ENCODE peak calls at places on chromosomes 12 and 14, in four cellular contexts. C, T, V and O are unnamed samples.

GRCh38 chr14:54652188-54652889 is 85.4 kb downstream of the SAMD4A start:
- DNase-seq in C (no peak), T (peak; percentile 85), V (peak; percentile 77), O (peak; percentile 94)

GRCh38 chr14:32417956-32418552 is 89.0 kb downstream of the AKAP6 start:
- DNase-seq in C (no peak), T (no peak), V (peak; percentile 61), O (no peak)

GRCh38 chr14:92528486-92529100 is 15.0 kb downstream of the RIN3 start:
- DNase-seq in C (no peak), T (no peak), V (no peak), O (no peak)

GRCh38 chr14:102592969-102593840 is 756 bp downstream of the RCOR1 start:
- DNase-seq in C (peak; percentile 37), T (peak; percentile 5), V (peak; percentile 73), O (peak; percentile 62)

GRCh38 chr12:89461649-89462612 is 62.7 kb downstream of the GALNT4 start:
- DNase-seq in C (no peak), T (no peak), V (peak; percentile 65), O (no peak)

GRCh38 chr12:2179953-2180736 is 127.4 kb downstream of the CACNA1C start:
- DNase-seq in C (no peak), T (peak; percentile 34), V (no peak), O (peak; percentile 84)

GRCh38 chr12:92890601-92891106 is 38.4 kb downstream of the EEA1 start:
- DNase-seq in C (no peak), T (no peak), V (no peak), O (no peak)

GRCh38 chr12:96493101-96493500 is 3.7 kb downstream of the CFAP54 start:
- DNase-seq in C (no peak), T (no peak), V (no peak), O (no peak)

GRCh38 chr12:74980510-74980909 is 229.1 kb downstream of the KCNC2 start:
- DNase-seq in C (no peak), T (no peak), V (peak; percentile 10), O (no peak)

GRCh38 chr14:70638416-70638815 is 3.3 kb upstream of the TTC9 start:
- DNase-seq in C (no peak), T (no peak), V (no peak), O (no peak)

GRCh38 chr14:95265106-95266094 is 54.3 kb downstream of the CLMN start:
- DNase-seq in C (peak; percentile 55), T (no peak), V (no peak), O (no peak)

GRCh38 chr14:89000007-89000942 is 175.8 kb downstream of the TTC8 start:
- DNase-seq in C (peak; percentile 42), T (no peak), V (no peak), O (no peak)

GRCh38 chr14:39419272-39419671 is 13.0 kb downstream of the FBXO33 start:
- DNase-seq in C (no peak), T (no peak), V (no peak), O (no peak)

GRCh38 chr12:120367252-120367923 is 1.6 kb downstream of the MSI1 start:
- DNase-seq in C (peak; percentile 79), T (no peak), V (peak; percentile 62), O (no peak)

GRCh38 chr12:52086366-52086765 is 6.9 kb downstream of the SMIM41 start:
- DNase-seq in C (no peak), T (no peak), V (no peak), O (no peak)

GRCh38 chr14:95480109-95480886 is 36.2 kb downstream of the SYNE3 start:
- DNase-seq in C (no peak), T (peak; percentile 75), V (no peak), O (peak; percentile 85)

GRCh38 chr14:33432407-33433023 is 493.8 kb downstream of the NPAS3 start:
- DNase-seq in C (peak; percentile 41), T (peak; percentile 24), V (peak; percentile 39), O (no peak)

GRCh38 chr14:49972199-49972671 is 79.4 kb downstream of the ARF6 start:
- DNase-seq in C (peak; percentile 29), T (peak; percentile 60), V (no peak), O (no peak)

GRCh38 chr14:53964249-53964648 is 7.6 kb upstream of the BMP4 start:
- DNase-seq in C (no peak), T (no peak), V (no peak), O (no peak)

GRCh38 chr12:51823875-51824565 is 24.5 kb downstream of the FIGNL2 start:
- DNase-seq in C (peak; percentile 49), T (no peak), V (peak; percentile 70), O (no peak)

GRCh38 chr14:29926701-29927595 is 699 bp downstream of the PRKD1 start:
- DNase-seq in C (peak; percentile 50), T (peak; percentile 30), V (peak; percentile 78), O (peak; percentile 65)

GRCh38 chr12:65685514-65685913 is 138.8 kb upstream of the HMGA2 start:
- DNase-seq in C (no peak), T (no peak), V (peak; percentile 43), O (no peak)

GRCh38 chr14:85088231-85088630 is 441.7 kb upstream of the FLRT2 start:
- DNase-seq in C (no peak), T (peak; percentile 5), V (no peak), O (no peak)

GRCh38 chr14:35196571-35196970 is 74.2 kb downstream of the PRORP start:
- DNase-seq in C (no peak), T (no peak), V (no peak), O (no peak)

GRCh38 chr12:117408161-117408791 is 46.9 kb upstream of the NOS1 start:
- DNase-seq in C (no peak), T (peak; percentile 9), V (peak; percentile 30), O (no peak)

GRCh38 chr14:33563492-33563891 is 387.4 kb downstream of the EGLN3 start:
- DNase-seq in C (no peak), T (no peak), V (no peak), O (no peak)

GRCh38 chr12:93079976-93080375 is 150.9 kb upstream of the EEA1 start:
- DNase-seq in C (no peak), T (no peak), V (no peak), O (no peak)

GRCh38 chr14:38137005-38137404 is 70.7 kb upstream of the SSTR1 start:
- DNase-seq in C (no peak), T (no peak), V (no peak), O (no peak)

GRCh38 chr12:67484788-67485480 is 163.6 kb upstream of the DYRK2 start:
- DNase-seq in C (no peak), T (no peak), V (no peak), O (no peak)

GRCh38 chr14:62329427-62329826 is 567.2 kb downstream of the SNAPC1 start:
- DNase-seq in C (no peak), T (no peak), V (no peak), O (no peak)

GRCh38 chr12:2765608-2766007 is 29.2 kb upstream of the FKBP4 start:
- DNase-seq in C (no peak), T (no peak), V (no peak), O (no peak)

GRCh38 chr12:56271031-56271430 is 4.3 kb downstream of the COQ10A start:
- DNase-seq in C (no peak), T (no peak), V (peak; percentile 89), O (no peak)

GRCh38 chr14:23020143-23021128 is 10.5 kb upstream of the C14orf93 start:
- DNase-seq in C (no peak), T (no peak), V (no peak), O (no peak)

GRCh38 chr14:24238123-24238522 is 4.3 kb downstream of the TINF2 start:
- DNase-seq in C (no peak), T (no peak), V (no peak), O (no peak)

GRCh38 chr12:64256166-64256800 is 34.2 kb upstream of the KICS2 start:
- DNase-seq in C (no peak), T (peak; percentile 68), V (peak; percentile 78), O (no peak)

GRCh38 chr12:100942984-100943749 is 148.6 kb downstream of the ANO4 start:
- DNase-seq in C (no peak), T (no peak), V (no peak), O (no peak)

GRCh38 chr12:113330505-113330904 is 4.4 kb downstream of the SLC8B1 start:
- DNase-seq in C (no peak), T (no peak), V (no peak), O (no peak)

GRCh38 chr12:111664510-111664909 is 21.2 kb downstream of the BRAP start:
- DNase-seq in C (no peak), T (no peak), V (no peak), O (no peak)

GRCh38 chr12:111664961-111665865 is 20.5 kb downstream of the BRAP start:
- DNase-seq in C (no peak), T (no peak), V (no peak), O (no peak)
- TF ChIP-seq CTCF in C (no peak), T (no peak), V (no peak), O (no peak)

GRCh38 chr14:91365552-91365951 is 52.1 kb downstream of the CCDC88C start:
- DNase-seq in C (no peak), T (no peak), V (no peak), O (no peak)
- H3K27ac ChIP-seq in C (no peak overlapping the region), T (no peak overlapping the region), V (no peak overlapping the region), O (no peak overlapping the region)

DNA sequence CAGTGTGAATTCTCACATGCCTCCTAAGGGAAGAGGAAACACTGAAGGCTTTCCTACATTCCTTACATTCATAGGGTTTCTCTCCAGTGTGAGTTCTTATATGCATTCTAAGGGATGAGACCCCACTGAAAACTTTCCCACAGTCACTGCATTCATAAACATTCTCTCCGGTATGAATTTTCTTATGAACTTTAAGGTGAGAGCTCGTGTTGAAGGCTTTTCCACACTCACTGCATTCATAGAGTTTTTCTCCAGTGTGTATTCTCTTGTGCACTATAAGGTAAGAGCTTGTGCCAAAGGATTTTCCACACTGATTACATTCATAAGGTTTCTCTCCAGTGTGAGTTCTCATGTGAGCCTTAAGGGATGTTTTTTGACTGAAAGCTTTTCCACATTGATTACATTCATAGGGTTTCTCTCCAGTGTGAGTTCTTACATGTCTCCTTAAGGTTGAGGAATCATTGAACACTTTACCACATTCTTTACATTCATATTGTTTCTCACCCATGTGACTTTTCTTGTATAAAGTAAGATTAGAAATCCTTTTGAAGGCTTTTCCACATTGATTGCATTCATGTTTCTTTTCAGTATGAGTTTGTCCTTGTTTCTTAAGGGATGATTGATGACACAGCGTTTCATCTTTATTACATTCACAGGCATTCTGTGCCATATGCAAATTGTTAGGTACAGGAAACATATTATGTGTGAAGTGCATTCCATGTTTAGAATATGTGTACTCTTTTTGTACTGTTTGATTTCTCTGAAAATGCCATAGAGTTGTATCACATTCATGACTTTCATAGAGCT is 9.5 kb downstream of the ZNF891 start:
- DNase-seq in C (no peak), T (no peak), V (no peak), O (no peak)
- H3K4me3 ChIP-seq in C (no peak overlapping the region), T (no peak overlapping the region), V (no peak overlapping the region), O (no peak overlapping the region)

GRCh38 chr14:69615471-69616407 is 4.3 kb downstream of the SUSD6 start:
- DNase-seq in C (no peak), T (peak; percentile 84), V (no peak), O (peak; percentile 77)
- TF ChIP-seq CTCF in C (no peak), T (no peak), V (no peak), O (no peak)

DNA sequence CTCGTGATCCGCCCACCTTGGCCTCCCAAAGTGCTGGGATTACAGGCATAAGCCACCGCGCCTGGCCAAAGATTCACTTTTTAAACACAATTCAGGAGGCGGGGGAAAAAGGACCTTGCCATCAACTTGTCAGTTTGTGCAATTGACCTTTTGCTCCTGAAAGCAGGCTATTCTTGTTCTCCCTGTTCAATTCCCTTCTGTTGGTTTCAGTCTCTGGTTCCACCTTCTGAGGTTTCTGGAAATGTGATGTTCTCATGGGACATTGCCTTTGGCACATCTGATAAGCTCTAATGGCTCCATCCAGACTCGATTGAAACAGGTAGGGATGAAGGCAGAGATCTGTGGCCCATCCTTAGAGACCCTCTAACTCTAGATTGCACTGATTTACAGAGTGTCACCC is 17.9 kb upstream of the CCDC85C start:
- DNase-seq in C (no peak), T (no peak), V (no peak), O (no peak)
- H3K27ac ChIP-seq in C (no peak overlapping the region), T (no peak overlapping the region), V (no peak overlapping the region), O (no peak overlapping the region)

GRCh38 chr14:58150243-58150805 is 1.7 kb downstream of the ARMH4 start:
- DNase-seq in C (no peak), T (no peak), V (no peak), O (no peak)
- H3K4me3 ChIP-seq in C (no peak overlapping the region), T (no peak overlapping the region), V (peak overlapping the region; percentile 98), O (no peak overlapping the region)